ENCODE peak calls at places on chromosomes 4 and X, in ten cellular contexts. One of them, this sample, is unnamed.

GRCh38 chrX:45435481-45435880 is 234.8 kb upstream of the DIPK2B start:
- DNase-seq in kidney: no peak
- DNase-seq in bronchial epithelial cell: peak
- DNase-seq in AG10803: no peak
- DNase-seq in GM13976: no peak
- DNase-seq in breast epithelium: no peak
- DNase-seq in MM.1S: no peak
- DNase-seq in astrocyte of the cerebellum: no peak
- DNase-seq in CD8-positive, alpha-beta T cell: no peak
- DNase-seq in BE2C: no peak
- DNase-seq in this sample: no peak

GRCh38 chrX:81120936-81121351 is 80.8 kb downstream of the HMGN5 start:
- DNase-seq in bronchial epithelial cell: peak
- DNase-seq in AG10803: peak
- DNase-seq in kidney: no peak
- DNase-seq in CD8-positive, alpha-beta T cell: no peak
- DNase-seq in astrocyte of the cerebellum: peak
- DNase-seq in BE2C: peak
- DNase-seq in MM.1S: peak
- DNase-seq in breast epithelium: no peak
- DNase-seq in GM13976: no peak
- DNase-seq in this sample: no peak

GRCh38 chr4:59062970-59063369 is 1952.8 kb upstream of the IGFBP7 start:
- DNase-seq in GM13976: no peak
- DNase-seq in MM.1S: no peak
- DNase-seq in astrocyte of the cerebellum: no peak
- DNase-seq in CD8-positive, alpha-beta T cell: no peak
- DNase-seq in kidney: no peak
- DNase-seq in bronchial epithelial cell: no peak
- DNase-seq in breast epithelium: no peak
- DNase-seq in BE2C: no peak
- DNase-seq in AG10803: no peak
- DNase-seq in this sample: no peak

GRCh38 chrX:136541294-136541693 is 9.3 kb downstream of the VGLL1 start:
- DNase-seq in MM.1S: no peak
- DNase-seq in kidney: no peak
- DNase-seq in GM13976: no peak
- DNase-seq in CD8-positive, alpha-beta T cell: no peak
- DNase-seq in breast epithelium: no peak
- DNase-seq in BE2C: no peak
- DNase-seq in astrocyte of the cerebellum: no peak
- DNase-seq in bronchial epithelial cell: no peak
- DNase-seq in AG10803: no peak
- DNase-seq in this sample: no peak

GRCh38 chr4:101862595-101862994 is 72.1 kb downstream of the BANK1 start:
- DNase-seq in astrocyte of the cerebellum: no peak
- DNase-seq in CD8-positive, alpha-beta T cell: no peak
- DNase-seq in breast epithelium: no peak
- DNase-seq in BE2C: no peak
- DNase-seq in bronchial epithelial cell: no peak
- DNase-seq in MM.1S: no peak
- DNase-seq in AG10803: no peak
- DNase-seq in kidney: no peak
- DNase-seq in GM13976: no peak
- DNase-seq in this sample: no peak

GRCh38 chr4:119666653-119667091 is 38.1 kb upstream of the PDE5A start:
- DNase-seq in AG10803: no peak
- DNase-seq in MM.1S: no peak
- DNase-seq in astrocyte of the cerebellum: no peak
- DNase-seq in kidney: no peak
- DNase-seq in breast epithelium: no peak
- DNase-seq in CD8-positive, alpha-beta T cell: no peak
- DNase-seq in BE2C: no peak
- DNase-seq in bronchial epithelial cell: no peak
- DNase-seq in GM13976: no peak
- DNase-seq in this sample: no peak

GRCh38 chr4:135770505-135770904 is 1568.9 kb upstream of the PABPC4L start:
- DNase-seq in bronchial epithelial cell: peak
- DNase-seq in GM13976: no peak
- DNase-seq in kidney: no peak
- DNase-seq in CD8-positive, alpha-beta T cell: no peak
- DNase-seq in BE2C: no peak
- DNase-seq in breast epithelium: no peak
- DNase-seq in astrocyte of the cerebellum: no peak
- DNase-seq in MM.1S: no peak
- DNase-seq in AG10803: no peak
- DNase-seq in this sample: no peak

GRCh38 chr4:145779319-145779801 is 99.4 kb downstream of the C4orf51 start:
- DNase-seq in GM13976: no peak
- DNase-seq in breast epithelium: no peak
- DNase-seq in MM.1S: no peak
- DNase-seq in AG10803: peak
- DNase-seq in kidney: no peak
- DNase-seq in BE2C: no peak
- DNase-seq in bronchial epithelial cell: no peak
- DNase-seq in astrocyte of the cerebellum: no peak
- DNase-seq in CD8-positive, alpha-beta T cell: no peak
- DNase-seq in this sample: no peak

GRCh38 chr4:19736968-19737756 is 514.5 kb upstream of the SLIT2 start:
- DNase-seq in BE2C: no peak
- DNase-seq in bronchial epithelial cell: no peak
- DNase-seq in astrocyte of the cerebellum: peak
- DNase-seq in GM13976: no peak
- DNase-seq in MM.1S: no peak
- DNase-seq in breast epithelium: no peak
- DNase-seq in AG10803: peak
- DNase-seq in CD8-positive, alpha-beta T cell: no peak
- DNase-seq in kidney: no peak
- DNase-seq in this sample: no peak

GRCh38 chr4:139560396-139561084 is 4.5 kb upstream of the SETD7 start:
- DNase-seq in BE2C: peak
- DNase-seq in breast epithelium: no peak
- DNase-seq in astrocyte of the cerebellum: no peak
- DNase-seq in CD8-positive, alpha-beta T cell: no peak
- DNase-seq in kidney: no peak
- DNase-seq in bronchial epithelial cell: no peak
- DNase-seq in GM13976: peak
- DNase-seq in AG10803: peak
- DNase-seq in MM.1S: no peak
- DNase-seq in this sample: no peak

GRCh38 chr4:113835005-113835404 is 73.5 kb upstream of the CAMK2D start:
- DNase-seq in MM.1S: no peak
- DNase-seq in breast epithelium: no peak
- DNase-seq in BE2C: no peak
- DNase-seq in astrocyte of the cerebellum: peak
- DNase-seq in GM13976: no peak
- DNase-seq in AG10803: peak
- DNase-seq in CD8-positive, alpha-beta T cell: no peak
- DNase-seq in kidney: no peak
- DNase-seq in bronchial epithelial cell: peak
- DNase-seq in this sample: no peak

GRCh38 chrX:29196501-29196900 is 609.3 kb downstream of the IL1RAPL1 start:
- DNase-seq in kidney: no peak
- DNase-seq in AG10803: no peak
- DNase-seq in breast epithelium: no peak
- DNase-seq in astrocyte of the cerebellum: no peak
- DNase-seq in CD8-positive, alpha-beta T cell: no peak
- DNase-seq in BE2C: no peak
- DNase-seq in GM13976: no peak
- DNase-seq in MM.1S: no peak
- DNase-seq in bronchial epithelial cell: no peak
- DNase-seq in this sample: no peak

GRCh38 chrX:130282151-130282550 is 13.5 kb upstream of the ZNF280C start:
- DNase-seq in BE2C: no peak
- DNase-seq in MM.1S: no peak
- DNase-seq in kidney: no peak
- DNase-seq in bronchial epithelial cell: peak
- DNase-seq in CD8-positive, alpha-beta T cell: no peak
- DNase-seq in GM13976: no peak
- DNase-seq in breast epithelium: no peak
- DNase-seq in AG10803: no peak
- DNase-seq in astrocyte of the cerebellum: no peak
- DNase-seq in this sample: no peak

GRCh38 chr4:156475322-156475721 is 496.3 kb downstream of the PDGFC start:
- DNase-seq in astrocyte of the cerebellum: peak
- DNase-seq in breast epithelium: no peak
- DNase-seq in kidney: no peak
- DNase-seq in bronchial epithelial cell: peak
- DNase-seq in GM13976: no peak
- DNase-seq in CD8-positive, alpha-beta T cell: no peak
- DNase-seq in MM.1S: peak
- DNase-seq in AG10803: peak
- DNase-seq in BE2C: no peak
- DNase-seq in this sample: no peak

GRCh38 chr4:39712819-39713607 is 15.1 kb downstream of the UBE2K start:
- DNase-seq in bronchial epithelial cell: no peak
- DNase-seq in astrocyte of the cerebellum: no peak
- DNase-seq in MM.1S: no peak
- DNase-seq in CD8-positive, alpha-beta T cell: no peak
- DNase-seq in breast epithelium: no peak
- DNase-seq in BE2C: peak
- DNase-seq in AG10803: no peak
- DNase-seq in GM13976: no peak
- DNase-seq in kidney: no peak
- DNase-seq in this sample: no peak

GRCh38 chr4:147833254-147833653 is 101.4 kb downstream of the ARHGAP10 start:
- DNase-seq in bronchial epithelial cell: peak
- DNase-seq in MM.1S: no peak
- DNase-seq in CD8-positive, alpha-beta T cell: no peak
- DNase-seq in AG10803: peak
- DNase-seq in GM13976: no peak
- DNase-seq in BE2C: no peak
- DNase-seq in breast epithelium: no peak
- DNase-seq in astrocyte of the cerebellum: no peak
- DNase-seq in kidney: no peak
- DNase-seq in this sample: no peak

GRCh38 chr4:168451744-168452394 is 28.4 kb downstream of the DDX60L start:
- DNase-seq in GM13976: no peak
- DNase-seq in MM.1S: no peak
- DNase-seq in CD8-positive, alpha-beta T cell: no peak
- DNase-seq in astrocyte of the cerebellum: peak
- DNase-seq in kidney: no peak
- DNase-seq in AG10803: peak
- DNase-seq in bronchial epithelial cell: peak
- DNase-seq in BE2C: no peak
- DNase-seq in breast epithelium: no peak
- DNase-seq in this sample: no peak

GRCh38 chr4:82320351-82320750 is 53.4 kb downstream of the HNRNPD start:
- DNase-seq in CD8-positive, alpha-beta T cell: no peak
- DNase-seq in kidney: no peak
- DNase-seq in MM.1S: no peak
- DNase-seq in AG10803: no peak
- DNase-seq in BE2C: no peak
- DNase-seq in GM13976: no peak
- DNase-seq in bronchial epithelial cell: peak
- DNase-seq in astrocyte of the cerebellum: no peak
- DNase-seq in breast epithelium: no peak
- DNase-seq in this sample: no peak

GRCh38 chr4:42965326-42965725 is 72.8 kb downstream of the GRXCR1 start:
- DNase-seq in GM13976: no peak
- DNase-seq in AG10803: no peak
- DNase-seq in kidney: no peak
- DNase-seq in bronchial epithelial cell: peak
- DNase-seq in breast epithelium: no peak
- DNase-seq in MM.1S: peak
- DNase-seq in CD8-positive, alpha-beta T cell: no peak
- DNase-seq in BE2C: peak
- DNase-seq in astrocyte of the cerebellum: no peak
- DNase-seq in this sample: no peak
- TF ChIP-seq CTCF in GM13976: no peak
- TF ChIP-seq CTCF in AG10803: no peak
- TF ChIP-seq CTCF in kidney: peak
- TF ChIP-seq CTCF in bronchial epithelial cell: no peak
- TF ChIP-seq CTCF in breast epithelium: no peak
- TF ChIP-seq CTCF in MM.1S: no peak
- TF ChIP-seq CTCF in CD8-positive, alpha-beta T cell: no peak
- TF ChIP-seq CTCF in BE2C: peak
- TF ChIP-seq CTCF in astrocyte of the cerebellum: peak
- TF ChIP-seq CTCF in this sample: no peak

DNA sequence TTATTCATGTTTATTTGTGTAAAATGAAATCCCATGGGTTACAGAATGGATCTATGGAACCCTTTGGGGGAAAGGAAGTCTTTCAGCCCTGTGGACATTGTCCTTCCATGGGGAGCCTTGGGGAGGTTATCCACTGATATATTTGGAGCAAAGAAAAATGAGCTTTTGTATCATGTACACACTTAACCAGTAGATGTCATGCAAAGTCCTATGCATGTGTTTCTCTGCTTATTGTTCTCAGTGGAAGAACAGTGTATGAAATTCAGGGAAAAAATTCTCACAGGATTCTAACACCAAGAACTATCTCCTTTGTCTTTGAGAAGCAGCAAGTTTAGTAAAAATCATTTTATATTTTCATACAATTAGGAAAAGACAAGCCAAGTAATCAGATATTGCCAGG is 105.3 kb downstream of the DTHD1 start:
- DNase-seq in bronchial epithelial cell: no peak
- DNase-seq in kidney: no peak
- DNase-seq in astrocyte of the cerebellum: no peak
- DNase-seq in AG10803: no peak
- DNase-seq in MM.1S: no peak
- DNase-seq in breast epithelium: no peak
- DNase-seq in GM13976: no peak
- DNase-seq in BE2C: no peak
- DNase-seq in CD8-positive, alpha-beta T cell: no peak
- DNase-seq in this sample: no peak
- TF ChIP-seq CTCF in bronchial epithelial cell: no peak
- TF ChIP-seq CTCF in kidney: no peak
- TF ChIP-seq CTCF in astrocyte of the cerebellum: no peak
- TF ChIP-seq CTCF in AG10803: no peak
- TF ChIP-seq CTCF in MM.1S: no peak
- TF ChIP-seq CTCF in breast epithelium: no peak
- TF ChIP-seq CTCF in GM13976: no peak
- TF ChIP-seq CTCF in BE2C: no peak
- TF ChIP-seq CTCF in CD8-positive, alpha-beta T cell: no peak
- TF ChIP-seq CTCF in this sample: no peak

GRCh38 chr4:96784336-96784735 is 944.4 kb downstream of the PDHA2 start:
- DNase-seq in bronchial epithelial cell: no peak
- DNase-seq in AG10803: no peak
- DNase-seq in GM13976: no peak
- DNase-seq in breast epithelium: no peak
- DNase-seq in CD8-positive, alpha-beta T cell: no peak
- DNase-seq in BE2C: no peak
- DNase-seq in kidney: no peak
- DNase-seq in MM.1S: no peak
- DNase-seq in astrocyte of the cerebellum: no peak
- DNase-seq in this sample: no peak
- TF ChIP-seq CTCF in bronchial epithelial cell: no peak
- TF ChIP-seq CTCF in AG10803: no peak
- TF ChIP-seq CTCF in GM13976: no peak
- TF ChIP-seq CTCF in breast epithelium: no peak
- TF ChIP-seq CTCF in CD8-positive, alpha-beta T cell: no peak
- TF ChIP-seq CTCF in BE2C: no peak
- TF ChIP-seq CTCF in kidney: no peak
- TF ChIP-seq CTCF in MM.1S: no peak
- TF ChIP-seq CTCF in astrocyte of the cerebellum: no peak
- TF ChIP-seq CTCF in this sample: no peak

DNA sequence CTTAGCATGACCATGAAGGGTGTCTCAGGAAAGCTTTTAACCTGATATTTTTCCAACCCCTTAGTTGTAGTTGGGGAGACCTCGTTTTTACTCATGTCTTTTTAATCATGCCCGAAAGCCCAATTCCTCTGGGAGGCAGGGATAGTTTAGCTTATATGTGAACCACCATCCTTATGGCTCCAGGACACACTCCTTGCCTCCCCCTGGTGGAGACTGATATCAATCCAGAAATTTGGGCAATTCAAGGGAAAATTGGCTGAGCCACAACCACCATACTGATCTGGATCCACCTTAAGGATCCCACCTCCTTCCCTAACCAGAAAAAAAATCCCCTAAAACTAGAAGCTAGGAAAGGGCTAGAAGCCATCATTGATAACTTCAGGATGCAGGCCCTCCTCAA is 13.4 kb upstream of the COL25A1 start:
- DNase-seq in kidney: no peak
- DNase-seq in astrocyte of the cerebellum: no peak
- DNase-seq in BE2C: no peak
- DNase-seq in GM13976: no peak
- DNase-seq in CD8-positive, alpha-beta T cell: no peak
- DNase-seq in breast epithelium: no peak
- DNase-seq in MM.1S: no peak
- DNase-seq in bronchial epithelial cell: no peak
- DNase-seq in AG10803: no peak
- DNase-seq in this sample: no peak
- TF ChIP-seq CTCF in kidney: no peak
- TF ChIP-seq CTCF in astrocyte of the cerebellum: no peak
- TF ChIP-seq CTCF in BE2C: no peak
- TF ChIP-seq CTCF in GM13976: no peak
- TF ChIP-seq CTCF in CD8-positive, alpha-beta T cell: no peak
- TF ChIP-seq CTCF in breast epithelium: no peak
- TF ChIP-seq CTCF in MM.1S: no peak
- TF ChIP-seq CTCF in bronchial epithelial cell: no peak
- TF ChIP-seq CTCF in AG10803: peak
- TF ChIP-seq CTCF in this sample: no peak